ENCODE peak calls at places on chromosome 18, in nine cellular contexts. One of them, this sample, is unnamed.

GRCh38 chr18:77206676-77207370 is 42.8 kb upstream of the GALR1 start:
- DNase-seq in mesendoderm: no peak
- DNase-seq in fibroblast of lung: peak; percentile 75
- DNase-seq in neural progenitor cell: no peak
- DNase-seq in IMR-90: peak; percentile 70
- DNase-seq in GM12878: no peak
- DNase-seq in mammary epithelial cell: no peak
- DNase-seq in colonic mucosa: peak; percentile 40
- DNase-seq in HCT116: no peak
- DNase-seq in this sample: no peak

GRCh38 chr18:61616111-61616610 is 276.6 kb downstream of the RNF152 start:
- DNase-seq in mesendoderm: no peak
- DNase-seq in fibroblast of lung: no peak
- DNase-seq in neural progenitor cell: no peak
- DNase-seq in IMR-90: no peak
- DNase-seq in GM12878: no peak
- DNase-seq in mammary epithelial cell: no peak
- DNase-seq in colonic mucosa: no peak
- DNase-seq in HCT116: no peak
- DNase-seq in this sample: no peak

GRCh38 chr18:3566851-3567250 is 116.9 kb downstream of the TGIF1 start:
- DNase-seq in mesendoderm: no peak
- DNase-seq in fibroblast of lung: no peak
- DNase-seq in neural progenitor cell: no peak
- DNase-seq in IMR-90: no peak
- DNase-seq in GM12878: no peak
- DNase-seq in mammary epithelial cell: no peak
- DNase-seq in colonic mucosa: no peak
- DNase-seq in HCT116: no peak
- DNase-seq in this sample: no peak

GRCh38 chr18:23012249-23012648 is 79.1 kb downstream of the RBBP8 start:
- DNase-seq in mesendoderm: no peak
- DNase-seq in fibroblast of lung: no peak
- DNase-seq in neural progenitor cell: no peak
- DNase-seq in IMR-90: no peak
- DNase-seq in GM12878: no peak
- DNase-seq in mammary epithelial cell: no peak
- DNase-seq in colonic mucosa: no peak
- DNase-seq in HCT116: no peak
- DNase-seq in this sample: no peak

GRCh38 chr18:3759099-3759498 is 309.1 kb downstream of the TGIF1 start:
- DNase-seq in mesendoderm: no peak
- DNase-seq in fibroblast of lung: no peak
- DNase-seq in neural progenitor cell: no peak
- DNase-seq in IMR-90: no peak
- DNase-seq in GM12878: no peak
- DNase-seq in mammary epithelial cell: no peak
- DNase-seq in colonic mucosa: no peak
- DNase-seq in HCT116: no peak
- DNase-seq in this sample: no peak

GRCh38 chr18:75811156-75811555 is 383.7 kb upstream of the SMIM21 start:
- DNase-seq in mesendoderm: peak; percentile 68
- DNase-seq in fibroblast of lung: peak; percentile 52
- DNase-seq in neural progenitor cell: no peak
- DNase-seq in IMR-90: no peak
- DNase-seq in GM12878: no peak
- DNase-seq in mammary epithelial cell: no peak
- DNase-seq in colonic mucosa: no peak
- DNase-seq in HCT116: no peak
- DNase-seq in this sample: no peak

GRCh38 chr18:21115519-21116411 is 4.2 kb upstream of the ROCK1 start:
- DNase-seq in mesendoderm: peak; percentile 64
- DNase-seq in fibroblast of lung: peak; percentile 74
- DNase-seq in neural progenitor cell: peak; percentile 39
- DNase-seq in IMR-90: peak; percentile 65
- DNase-seq in GM12878: no peak
- DNase-seq in mammary epithelial cell: no peak
- DNase-seq in colonic mucosa: no peak
- DNase-seq in HCT116: no peak
- DNase-seq in this sample: no peak

GRCh38 chr18:29737620-29738019 is 1304.9 kb downstream of the DSC3 start:
- DNase-seq in mesendoderm: no peak
- DNase-seq in fibroblast of lung: no peak
- DNase-seq in neural progenitor cell: no peak
- DNase-seq in IMR-90: no peak
- DNase-seq in GM12878: no peak
- DNase-seq in mammary epithelial cell: no peak
- DNase-seq in colonic mucosa: no peak
- DNase-seq in HCT116: no peak
- DNase-seq in this sample: no peak

GRCh38 chr18:67519582-67519981 is 3.1 kb upstream of the DSEL start:
- DNase-seq in mesendoderm: no peak
- DNase-seq in fibroblast of lung: peak; percentile 80
- DNase-seq in neural progenitor cell: no peak
- DNase-seq in IMR-90: peak; percentile 94
- DNase-seq in GM12878: no peak
- DNase-seq in mammary epithelial cell: no peak
- DNase-seq in colonic mucosa: no peak
- DNase-seq in HCT116: no peak
- DNase-seq in this sample: no peak

GRCh38 chr18:25739356-25739755 is 351.1 kb downstream of the SS18 start:
- DNase-seq in mesendoderm: no peak
- DNase-seq in fibroblast of lung: no peak
- DNase-seq in neural progenitor cell: no peak
- DNase-seq in IMR-90: no peak
- DNase-seq in GM12878: no peak
- DNase-seq in mammary epithelial cell: no peak
- DNase-seq in colonic mucosa: no peak
- DNase-seq in HCT116: no peak
- DNase-seq in this sample: no peak

GRCh38 chr18:34709104-34709503 is 994 bp upstream of the DTNA start:
- DNase-seq in mesendoderm: no peak
- DNase-seq in fibroblast of lung: peak; percentile 73
- DNase-seq in neural progenitor cell: no peak
- DNase-seq in IMR-90: peak; percentile 87
- DNase-seq in GM12878: no peak
- DNase-seq in mammary epithelial cell: peak; percentile 81
- DNase-seq in colonic mucosa: no peak
- DNase-seq in HCT116: no peak
- DNase-seq in this sample: peak; percentile 56

GRCh38 chr18:54357082-54357659 is 487 bp downstream of the STARD6 start:
- DNase-seq in mesendoderm: no peak
- DNase-seq in fibroblast of lung: no peak
- DNase-seq in neural progenitor cell: no peak
- DNase-seq in IMR-90: peak; percentile 1
- DNase-seq in GM12878: no peak
- DNase-seq in mammary epithelial cell: peak; percentile 37
- DNase-seq in colonic mucosa: peak; percentile 18
- DNase-seq in HCT116: no peak
- DNase-seq in this sample: no peak

GRCh38 chr18:58256316-58257080 is 212.5 kb downstream of the NEDD4L start:
- DNase-seq in mesendoderm: no peak
- DNase-seq in fibroblast of lung: no peak
- DNase-seq in neural progenitor cell: no peak
- DNase-seq in IMR-90: no peak
- DNase-seq in GM12878: no peak
- DNase-seq in mammary epithelial cell: no peak
- DNase-seq in colonic mucosa: no peak
- DNase-seq in HCT116: no peak
- DNase-seq in this sample: no peak

GRCh38 chr18:58255701-58256311 is 211.8 kb downstream of the NEDD4L start:
- DNase-seq in mesendoderm: no peak
- DNase-seq in fibroblast of lung: no peak
- DNase-seq in neural progenitor cell: no peak
- DNase-seq in IMR-90: no peak
- DNase-seq in GM12878: no peak
- DNase-seq in mammary epithelial cell: no peak
- DNase-seq in colonic mucosa: no peak
- DNase-seq in HCT116: no peak
- DNase-seq in this sample: no peak

GRCh38 chr18:58254873-58255511 is 211.0 kb downstream of the NEDD4L start:
- DNase-seq in mesendoderm: peak; percentile 63
- DNase-seq in fibroblast of lung: no peak
- DNase-seq in neural progenitor cell: peak; percentile 50
- DNase-seq in IMR-90: peak; percentile 51
- DNase-seq in GM12878: no peak
- DNase-seq in mammary epithelial cell: no peak
- DNase-seq in colonic mucosa: no peak
- DNase-seq in HCT116: no peak
- DNase-seq in this sample: no peak

GRCh38 chr18:58258707-58259342 is 214.8 kb downstream of the NEDD4L start:
- DNase-seq in mesendoderm: no peak
- DNase-seq in fibroblast of lung: no peak
- DNase-seq in neural progenitor cell: no peak
- DNase-seq in IMR-90: no peak
- DNase-seq in GM12878: no peak
- DNase-seq in mammary epithelial cell: no peak
- DNase-seq in colonic mucosa: no peak
- DNase-seq in HCT116: no peak
- DNase-seq in this sample: no peak

GRCh38 chr18:58257461-58257860 is 213.4 kb downstream of the NEDD4L start:
- DNase-seq in mesendoderm: no peak
- DNase-seq in fibroblast of lung: peak; percentile 67
- DNase-seq in neural progenitor cell: no peak
- DNase-seq in IMR-90: peak; percentile 68
- DNase-seq in GM12878: no peak
- DNase-seq in mammary epithelial cell: no peak
- DNase-seq in colonic mucosa: no peak
- DNase-seq in HCT116: no peak
- DNase-seq in this sample: no peak
- H3K27ac ChIP-seq in mesendoderm: no peak overlapping the region
- H3K27ac ChIP-seq in fibroblast of lung: no peak overlapping the region
- H3K27ac ChIP-seq in neural progenitor cell: no peak overlapping the region
- H3K27ac ChIP-seq in IMR-90: no peak overlapping the region
- H3K27ac ChIP-seq in GM12878: no peak overlapping the region
- H3K27ac ChIP-seq in mammary epithelial cell: no peak overlapping the region
- H3K27ac ChIP-seq in colonic mucosa: no peak overlapping the region
- H3K27ac ChIP-seq in HCT116: no peak overlapping the region
- H3K27ac ChIP-seq in this sample: peak overlapping the region; percentile 13

DNA sequence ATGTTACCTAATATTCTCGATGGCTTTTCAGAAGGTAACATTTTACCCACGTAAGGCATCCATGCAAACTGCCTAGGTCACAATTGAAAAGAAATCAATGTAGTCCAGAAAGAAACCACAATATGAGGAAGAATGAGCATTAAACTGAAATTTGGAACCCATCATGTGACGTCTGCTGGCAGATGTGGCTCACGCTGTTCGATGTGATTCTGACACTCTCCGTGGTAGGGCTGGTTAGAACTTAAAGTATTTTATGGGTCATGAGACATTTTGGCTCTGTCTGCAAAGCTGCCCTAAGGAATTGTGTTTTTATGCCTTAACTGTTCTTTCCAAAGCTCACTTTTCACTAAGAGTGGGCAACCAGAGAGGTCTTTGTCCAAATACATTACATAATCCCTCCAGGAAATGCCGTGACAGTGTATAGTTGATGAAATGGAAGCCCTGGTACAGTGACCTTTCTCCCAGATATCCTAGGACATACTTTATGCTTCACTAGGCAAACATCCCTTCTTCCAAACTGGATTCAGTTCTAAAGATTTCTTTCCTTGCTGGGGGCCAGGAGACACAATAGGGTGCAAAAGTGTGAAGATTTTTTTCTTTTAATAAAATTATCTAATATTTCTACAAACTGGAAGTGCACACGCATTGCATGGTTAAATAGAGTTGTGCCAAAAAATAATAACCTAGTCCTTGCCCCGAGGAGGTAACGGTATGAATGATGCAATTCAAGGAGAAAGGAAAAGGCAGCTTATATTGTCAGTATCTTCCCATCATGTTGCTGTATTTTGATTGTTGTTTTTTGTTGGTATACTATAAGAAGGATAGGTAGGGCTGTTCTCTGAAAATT is 119.0 kb downstream of the AQP4 start:
- DNase-seq in mesendoderm: no peak
- DNase-seq in fibroblast of lung: peak; percentile 6
- DNase-seq in neural progenitor cell: no peak
- DNase-seq in IMR-90: no peak
- DNase-seq in GM12878: no peak
- DNase-seq in mammary epithelial cell: no peak
- DNase-seq in colonic mucosa: no peak
- DNase-seq in HCT116: no peak
- DNase-seq in this sample: no peak
- H3K4me3 ChIP-seq in mesendoderm: no peak overlapping the region
- H3K4me3 ChIP-seq in fibroblast of lung: no peak overlapping the region
- H3K4me3 ChIP-seq in neural progenitor cell: no peak overlapping the region
- H3K4me3 ChIP-seq in IMR-90: no peak overlapping the region
- H3K4me3 ChIP-seq in GM12878: no peak overlapping the region
- H3K4me3 ChIP-seq in mammary epithelial cell: no peak overlapping the region
- H3K4me3 ChIP-seq in colonic mucosa: no peak overlapping the region
- H3K4me3 ChIP-seq in HCT116: no peak overlapping the region
- H3K4me3 ChIP-seq in this sample: peak overlapping the region; percentile 51

DNA sequence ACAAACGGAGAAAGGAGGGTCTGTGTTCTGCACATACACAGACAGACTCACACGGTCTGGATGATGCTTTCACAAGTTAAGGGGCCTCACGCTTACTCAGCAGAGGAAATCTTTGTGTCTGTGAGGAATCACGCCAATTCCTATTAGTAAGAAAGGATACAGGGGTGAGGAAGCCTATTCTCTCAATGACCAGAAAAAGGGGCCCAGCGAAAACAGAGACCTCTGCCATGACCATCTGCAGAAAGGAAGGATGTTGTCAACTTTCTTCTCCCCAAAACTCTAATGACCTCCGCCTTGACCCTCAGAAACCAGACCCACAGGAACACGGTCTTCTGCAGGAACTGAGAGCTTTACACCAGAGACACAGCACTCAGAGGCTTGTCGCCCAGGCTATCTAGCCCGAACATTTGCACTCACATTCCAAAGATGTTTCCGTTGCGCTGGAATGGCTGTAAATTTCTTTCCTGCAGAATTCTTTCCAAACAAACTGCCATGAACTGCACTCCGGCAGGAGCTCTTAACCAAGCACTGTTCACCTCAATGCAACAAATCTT is 186.3 kb downstream of the TCF4 start:
- DNase-seq in mesendoderm: peak; percentile 96
- DNase-seq in fibroblast of lung: peak; percentile 92
- DNase-seq in neural progenitor cell: peak; percentile 68
- DNase-seq in IMR-90: peak; percentile 87
- DNase-seq in GM12878: no peak
- DNase-seq in mammary epithelial cell: no peak
- DNase-seq in colonic mucosa: no peak
- DNase-seq in HCT116: no peak
- DNase-seq in this sample: no peak
- H3K9ac ChIP-seq in mesendoderm: no peak overlapping the region
- H3K9ac ChIP-seq in fibroblast of lung: no peak overlapping the region
- H3K9ac ChIP-seq in neural progenitor cell: no peak overlapping the region
- H3K9ac ChIP-seq in IMR-90: peak overlapping the region; percentile 64
- H3K9ac ChIP-seq in GM12878: no peak overlapping the region
- H3K9ac ChIP-seq in mammary epithelial cell: no peak overlapping the region
- H3K9ac ChIP-seq in colonic mucosa: no peak overlapping the region
- H3K9ac ChIP-seq in HCT116: no peak overlapping the region
- H3K9ac ChIP-seq in this sample: no peak overlapping the region

DNA sequence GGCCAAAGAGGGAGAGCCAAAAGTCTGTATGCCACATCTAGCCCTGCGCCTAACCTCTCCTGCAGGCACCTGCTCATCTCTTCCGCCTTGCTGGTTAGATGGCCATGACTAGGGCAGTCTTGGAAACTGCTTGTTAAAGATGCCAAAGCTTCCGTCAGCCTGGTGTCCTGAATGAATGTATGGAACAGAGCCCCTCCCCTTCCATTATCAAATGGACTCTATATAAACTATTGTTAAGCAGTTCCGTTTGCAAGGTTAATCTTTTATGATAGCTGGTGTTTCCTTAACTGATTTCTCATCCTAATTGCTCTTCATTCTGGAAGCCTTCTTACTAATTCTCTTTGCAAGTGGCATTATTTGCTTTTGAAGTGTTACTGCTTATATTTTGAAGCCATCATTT is 87.1 kb downstream of the ATP9B start:
- DNase-seq in mesendoderm: no peak
- DNase-seq in fibroblast of lung: no peak
- DNase-seq in neural progenitor cell: no peak
- DNase-seq in IMR-90: no peak
- DNase-seq in GM12878: no peak
- DNase-seq in mammary epithelial cell: no peak
- DNase-seq in colonic mucosa: peak; percentile 33
- DNase-seq in HCT116: no peak
- DNase-seq in this sample: no peak
- H3K27ac ChIP-seq in mesendoderm: no peak overlapping the region
- H3K27ac ChIP-seq in fibroblast of lung: no peak overlapping the region
- H3K27ac ChIP-seq in neural progenitor cell: no peak overlapping the region
- H3K27ac ChIP-seq in IMR-90: peak overlapping the region; percentile 15
- H3K27ac ChIP-seq in GM12878: no peak overlapping the region
- H3K27ac ChIP-seq in mammary epithelial cell: no peak overlapping the region
- H3K27ac ChIP-seq in colonic mucosa: peak overlapping the region; percentile 66
- H3K27ac ChIP-seq in HCT116: no peak overlapping the region
- H3K27ac ChIP-seq in this sample: no peak overlapping the region